ENCODE peak calls at places on chromosomes 16 and 17, in five cellular contexts. C is ELR, I is neural crest cell, J is ureter, P is NCI-H1092 treated with DMSO at 0.1 percent for 48 hours. L is an unnamed sample.

GRCh38 chr17:46003907-46004748 is 5.1 kb downstream of the STH start:
- DNase-seq in C (no peak), I (no peak), J (no peak), P (peak; percentile 83), L (peak; percentile 72)

GRCh38 chr17:21283482-21284318 is 811 bp upstream of the MAP2K3 start:
- DNase-seq in C (peak; percentile 70), I (no peak), J (no peak), P (no peak), L (no peak)

GRCh38 chr17:36148559-36149295 is 27.7 kb downstream of the TBC1D3B start:
- DNase-seq in C (peak; percentile 59), I (peak; percentile 78), J (peak; percentile 70), P (peak; percentile 60), L (peak; percentile 0)

GRCh38 chr17:34095101-34095500 is 160.0 kb upstream of the CCL2 start:
- DNase-seq in C (no peak), I (no peak), J (no peak), P (no peak), L (no peak)

GRCh38 chr17:51056813-51057510 is 63.7 kb downstream of the SPAG9 start:
- DNase-seq in C (peak; percentile 89), I (peak; percentile 32), J (no peak), P (peak; percentile 41), L (peak; percentile 7)

GRCh38 chr17:15348030-15348429 is 6.6 kb upstream of the TEKT3 start:
- DNase-seq in C (no peak), I (no peak), J (no peak), P (peak; percentile 83), L (no peak)

GRCh38 chr17:78879679-78880186 is 23.3 kb downstream of the CEP295NL start:
- DNase-seq in C (peak; percentile 97), I (no peak), J (peak; percentile 70), P (no peak), L (no peak)

GRCh38 chr17:55567240-55568216 is 56.3 kb upstream of the SMIM36 start:
- DNase-seq in C (no peak), I (no peak), J (no peak), P (peak; percentile 41), L (no peak)

GRCh38 chr17:41813039-41813680 is 356 bp downstream of the FKBP10 start:
- DNase-seq in C (peak; percentile 26), I (no peak), J (no peak), P (no peak), L (no peak)

GRCh38 chr16:17155936-17156335 is 314.8 kb downstream of the XYLT1 start:
- DNase-seq in C (no peak), I (no peak), J (no peak), P (no peak), L (no peak)

GRCh38 chr17:35243459-35244204 is 760 bp downstream of the SLFN5 start:
- DNase-seq in C (peak; percentile 86), I (peak; percentile 16), J (peak; percentile 61), P (no peak), L (no peak)

GRCh38 chr16:12321363-12321762 is 344.8 kb downstream of the SNX29 start:
- DNase-seq in C (no peak), I (no peak), J (no peak), P (peak; percentile 9), L (no peak)

GRCh38 chr17:55089955-55090573 is 121.5 kb downstream of the STXBP4 start:
- DNase-seq in C (peak; percentile 7), I (no peak), J (no peak), P (peak; percentile 32), L (no peak)

GRCh38 chr17:49217651-49218413 is 7.3 kb downstream of the ABI3 start:
- DNase-seq in C (no peak), I (no peak), J (no peak), P (no peak), L (no peak)

GRCh38 chr17:2803971-2804370 is 7.7 kb downstream of the RAP1GAP2 start:
- DNase-seq in C (no peak), I (no peak), J (no peak), P (no peak), L (no peak)

L was measured in caudate nucleus.